ENCODE peak calls at places on chromosomes 3 and 15, in four cellular contexts. L is ovary, H is OCI-LY7, J is heart right ventricle. D is an unnamed sample.

GRCh38 chr3:28081533-28081947 is 159.9 kb upstream of the CMC1 start:
- DNase-seq in L (no peak), H (no peak), J (no peak), D (no peak)

GRCh38 chr15:72782274-72782992 is 1.1 kb downstream of the ADPGK start:
- DNase-seq in L (no peak), H (no peak), J (no peak), D (no peak)

GRCh38 chr3:102124301-102125158 is 275.2 kb downstream of the NFKBIZ start:
- DNase-seq in L (no peak), H (no peak), J (no peak), D (no peak)

GRCh38 chr15:89442671-89443307 is 53.6 kb downstream of the RHCG start:
- DNase-seq in L (no peak), H (peak; percentile 82), J (no peak), D (no peak)

GRCh38 chr3:126159476-126159875 is 20.9 kb downstream of the ALDH1L1 start:
- DNase-seq in L (no peak), H (no peak), J (no peak), D (no peak)

GRCh38 chr3:31648286-31648968 is 115.7 kb downstream of the STT3B start:
- DNase-seq in L (no peak), H (no peak), J (no peak), D (no peak)

GRCh38 chr15:51533672-51534398 is 88.7 kb downstream of the DMXL2 start:
- DNase-seq in L (no peak), H (no peak), J (no peak), D (no peak)

GRCh38 chr3:55485208-55485791 is 1.8 kb downstream of the WNT5A start:
- DNase-seq in L (peak; percentile 87), H (peak; percentile 90), J (peak; percentile 77), D (no peak)

GRCh38 chr3:104632947-104633346 is 733.8 kb upstream of the ALCAM start:
- DNase-seq in L (no peak), H (no peak), J (no peak), D (no peak)

GRCh38 chr15:73331991-73332925 is 36.5 kb downstream of the HCN4 start:
- DNase-seq in L (no peak), H (no peak), J (no peak), D (no peak)

GRCh38 chr15:80856400-80856799 is 77.2 kb downstream of the CEMIP start:
- DNase-seq in L (no peak), H (peak; percentile 16), J (no peak), D (no peak)

GRCh38 chr3:19221081-19221480 is 72.8 kb downstream of the KCNH8 start:
- DNase-seq in L (no peak), H (no peak), J (no peak), D (no peak)

GRCh38 chr3:126964261-126964660 is 18.7 kb upstream of the PLXNA1 start:
- DNase-seq in L (no peak), H (no peak), J (no peak), D (no peak)

GRCh38 chr15:89016549-89017041 is 71.7 kb upstream of the ABHD2 start:
- DNase-seq in L (no peak), H (no peak), J (no peak), D (no peak)

GRCh38 chr3:191592105-191592504 is 131.1 kb downstream of the PYDC2 start:
- DNase-seq in L (no peak), H (no peak), J (no peak), D (no peak)

GRCh38 chr3:131083190-131083863 is 56.6 kb downstream of the NEK11 start:
- DNase-seq in L (no peak), H (no peak), J (peak; percentile 55), D (no peak)

GRCh38 chr3:113758389-113759029 is 11.7 kb downstream of the ATP6V1A start:
- DNase-seq in L (no peak), H (no peak), J (no peak), D (no peak)

GRCh38 chr3:115999001-115999400 is 375.7 kb downstream of the GAP43 start:
- DNase-seq in L (no peak), H (no peak), J (no peak), D (no peak)

GRCh38 chr15:76636059-76636458 is 269.1 kb downstream of the SCAPER start:
- DNase-seq in L (no peak), H (no peak), J (no peak), D (no peak)

GRCh38 chr15:58476525-58477162 is 44.9 kb downstream of the LIPC start:
- DNase-seq in L (no peak), H (no peak), J (no peak), D (no peak)

GRCh38 chr15:94638183-94638582 is 406.8 kb downstream of the MCTP2 start:
- DNase-seq in L (no peak), H (no peak), J (no peak), D (no peak)

GRCh38 chr3:128504533-128504915 is 11.5 kb upstream of the GATA2 start:
- DNase-seq in L (no peak), H (no peak), J (no peak), D (no peak)

GRCh38 chr3:75737831-75738493 is 47.4 kb downstream of the ZNF717 start:
- DNase-seq in L (no peak), H (no peak), J (no peak), D (no peak)
- H3K9me3 ChIP-seq in L (no peaks in the 10 kb centered on the region), H (peaks cover 37% of the 10 kb centered on the region), J (peaks cover 100% of the 10 kb centered on the region), D (peaks cover 54% of the 10 kb centered on the region)

DNA sequence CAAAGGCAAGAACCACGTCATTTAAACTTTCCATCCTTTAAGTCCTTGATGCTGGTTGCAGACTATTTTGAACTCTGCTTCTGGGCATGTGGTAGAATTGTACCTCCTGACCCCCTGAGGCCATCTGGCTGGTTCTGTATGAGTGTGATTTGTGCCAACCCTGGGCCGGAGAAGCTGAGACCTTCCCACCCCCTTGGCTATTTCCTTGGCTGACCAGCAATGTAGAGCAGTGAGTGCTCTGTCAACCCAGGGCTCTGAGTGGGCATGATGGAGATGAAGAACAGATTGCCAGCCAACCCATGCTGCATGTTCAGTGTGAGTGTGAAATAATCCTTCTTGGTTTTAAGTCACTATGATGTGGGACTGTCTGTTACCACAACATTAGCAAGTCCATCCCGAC is 82.1 kb upstream of the RASGRP1 start:
- DNase-seq in L (no peak), H (no peak), J (no peak), D (no peak)
- H3K9me3 ChIP-seq in L (no peaks in the 10 kb centered on the region), H (peaks cover 26% of the 10 kb centered on the region), J (peaks cover 14% of the 10 kb centered on the region), D (no peaks in the 10 kb centered on the region)

GRCh38 chr3:44571024-44571423 is 13.7 kb upstream of the ZNF660 start:
- DNase-seq in L (no peak), H (no peak), J (no peak), D (no peak)
- H3K9me3 ChIP-seq in L (no peaks in the 10 kb centered on the region), H (peaks cover 4% of the 10 kb centered on the region), J (peaks cover 34% of the 10 kb centered on the region), D (peaks cover 16% of the 10 kb centered on the region)

GRCh38 chr3:147415337-147415736 is 6.2 kb downstream of the ZIC1 start:
- DNase-seq in L (no peak), H (no peak), J (no peak), D (no peak)
- H3K9me3 ChIP-seq in L (no peaks in the 10 kb centered on the region), H (no peaks in the 10 kb centered on the region), J (no peaks in the 10 kb centered on the region), D (no peaks in the 10 kb centered on the region)

D was measured in T-helper 17 cell.